ENCODE peak calls at places on chromosome 20, in six cellular contexts. S is NAMALWA, C is T47D, G is RWPE1, K is AG08396, T is breast epithelium. M is an unnamed sample.
A peak's percentile ranks its signal among the peaks of the same experiment; 100 is the strongest.

GRCh38 chr20:18057106-18057993 is at the start of gene OVOL2:
- DNase-seq in C (peak; percentile 94), G (peak; percentile 77), T (peak; percentile 93), K (peak; percentile 33), S (no peak), M (peak; percentile 51)

GRCh38 chr20:10079964-10080363 is 45.2 kb downstream of the ANKEF1 start:
- DNase-seq in G (peak; percentile 93), K (peak; percentile 54), T (no peak), S (no peak), C (no peak), M (peak; percentile 91)

GRCh38 chr20:48904566-48905321 is 16.8 kb upstream of the ARFGEF2 start:
- DNase-seq in G (peak; percentile 86), K (peak; percentile 69), C (peak; percentile 82), S (peak; percentile 87), T (no peak), M (peak; percentile 62)

GRCh38 chr20:46020515-46020914 is 8.5 kb upstream of the SLC12A5 start:
- DNase-seq in G (no peak), S (no peak), T (no peak), K (no peak), C (no peak), M (no peak)

GRCh38 chr20:50222568-50223320 is 32.1 kb downstream of the CEBPB start:
- DNase-seq in S (no peak), T (no peak), C (no peak), K (no peak), G (no peak), M (no peak)

GRCh38 chr20:1953616-1954015 is 40.2 kb downstream of the PDYN start:
- DNase-seq in K (no peak), C (no peak), G (no peak), S (peak; percentile 18), T (no peak), M (no peak)

GRCh38 chr20:33894798-33895197 is 83.7 kb downstream of the CHMP4B start:
- DNase-seq in S (no peak), K (no peak), C (no peak), T (no peak), G (no peak), M (no peak)

GRCh38 chr20:25317351-25318075 is 69.6 kb downstream of the PYGB start:
- DNase-seq in K (no peak), G (no peak), T (no peak), C (no peak), S (no peak), M (no peak)

M was measured in MCF 10A.